ENCODE peak calls at places on chromosomes 1 and 21, in five cellular contexts. K is Panc1, D is cerebellum, N is T-helper 2 cell, I is hypothalamus. Y is an unnamed sample.

GRCh38 chr1:55632906-55633305 is 417.7 kb upstream of the USP24 start:
- DNase-seq in K (no peak), D (no peak), N (no peak), I (no peak), Y (no peak)

GRCh38 chr1:109446236-109446635 is 20.0 kb upstream of the PSMA5 start:
- DNase-seq in K (no peak), D (no peak), N (no peak), I (no peak), Y (peak)

GRCh38 chr1:70627910-70628309 is 216.8 kb downstream of the CTH start:
- DNase-seq in K (no peak), D (no peak), N (no peak), I (no peak), Y (no peak)

GRCh38 chr1:44714944-44715571 is 15.9 kb downstream of the RNU5D-1 start:
- DNase-seq in K (peak), D (peak), N (peak), I (no peak), Y (peak)

GRCh38 chr1:178086294-178087255 is 7.3 kb upstream of the RASAL2 start:
- DNase-seq in K (no peak), D (no peak), N (no peak), I (no peak), Y (peak)

GRCh38 chr1:26786437-26787380 is 1.0 kb upstream of the PIGV start:
- DNase-seq in K (no peak), D (no peak), N (peak), I (no peak), Y (peak)

GRCh38 chr1:8394456-8395321 is 76.8 kb downstream of the SLC45A1 start:
- DNase-seq in K (peak), D (no peak), N (no peak), I (no peak), Y (peak)

GRCh38 chr1:183416850-183417690 is 1.1 kb downstream of the NMNAT2 start:
- DNase-seq in K (no peak), D (peak), N (peak), I (no peak), Y (peak)

GRCh38 chr1:22930235-22930912 is 42.3 kb downstream of the LACTBL1 start:
- DNase-seq in K (no peak), D (peak), N (no peak), I (no peak), Y (peak)

GRCh38 chr1:231134624-231135023 is 27.2 kb upstream of the TRIM67 start:
- DNase-seq in K (no peak), D (peak), N (no peak), I (no peak), Y (peak)

GRCh38 chr1:44647896-44648295 is 26.4 kb downstream of the TMEM53 start:
- DNase-seq in K (no peak), D (no peak), N (no peak), I (no peak), Y (no peak)

GRCh38 chr1:33300673-33301072 is 20.2 kb downstream of the A3GALT2 start:
- DNase-seq in K (no peak), D (no peak), N (no peak), I (no peak), Y (peak)

GRCh38 chr1:46673749-46674182 is 2.1 kb downstream of the TEX38 start:
- DNase-seq in K (no peak), D (no peak), N (peak), I (no peak), Y (peak)

GRCh38 chr1:24643362-24644346 is 552 bp downstream of the SRRM1 start:
- DNase-seq in K (no peak), D (no peak), N (peak), I (no peak), Y (no peak)

GRCh38 chr1:224353975-224354930 is 2.4 kb upstream of the CNIH4 start:
- DNase-seq in K (no peak), D (no peak), N (no peak), I (no peak), Y (no peak)

GRCh38 chr21:45309069-45309521 is 21.4 kb upstream of the POFUT2 start:
- DNase-seq in K (no peak), D (no peak), N (peak), I (no peak), Y (peak)

GRCh38 chr1:199129247-199129646 is 490.4 kb downstream of the PTPRC start:
- DNase-seq in K (no peak), D (no peak), N (no peak), I (no peak), Y (no peak)

GRCh38 chr1:160123726-160124125 is 8.2 kb downstream of the ATP1A2 start:
- DNase-seq in K (no peak), D (no peak), N (no peak), I (no peak), Y (no peak)

GRCh38 chr1:236692128-236692527 is 5.8 kb downstream of the ACTN2 start:
- DNase-seq in K (no peak), D (no peak), N (no peak), I (no peak), Y (no peak)

GRCh38 chr1:233561708-233562426 is 52.0 kb upstream of the KCNK1 start:
- DNase-seq in K (no peak), D (no peak), N (no peak), I (no peak), Y (no peak)

GRCh38 chr1:209527372-209527771 is 56.1 kb upstream of the CAMK1G start:
- DNase-seq in K (no peak), D (no peak), N (no peak), I (no peak), Y (peak)

GRCh38 chr1:200090252-200091159 is 63.0 kb downstream of the NR5A2 start:
- DNase-seq in K (no peak), D (no peak), N (no peak), I (no peak), Y (peak)

GRCh38 chr1:104671684-104672353 is 922.1 kb downstream of the AMY1C start:
- DNase-seq in K (no peak), D (no peak), N (no peak), I (no peak), Y (no peak)

Y was measured in EH.